ENCODE peak calls at places on chromosomes 13 and 19, in eight cellular contexts. Y is neural progenitor cell; G is NCI-H226; S is NCI-H187 treated with DMSO at 0.1 percent for 48 hours; X is kidney glomerular epithelial cell; D is stimulated activated CD4-positive, alpha-beta T cell treated with anti-CD3 and anti-CD28 coated beads, Interleukin-15, amount 100 ng/mL, for 1 hour; I is hepatic stellate cell; T is AG09319. J is an unnamed sample.

GRCh38 chr13:22926176-22927007 is 254.4 kb upstream of the SGCG start:
- DNase-seq in D (no peak), Y (peak), X (peak), T (peak), I (no peak), G (peak), S (no peak), J (peak)

GRCh38 chr19:49422407-49423277 is 599 bp downstream of the PTH2 start:
- DNase-seq in X (no peak), G (no peak), S (no peak), Y (peak), I (no peak), T (no peak), D (no peak), J (peak)

GRCh38 chr13:30985637-30986205 is 53.3 kb downstream of the TEX26 start:
- DNase-seq in G (peak), D (no peak), X (no peak), T (no peak), Y (no peak), I (no peak), S (no peak), J (no peak)

GRCh38 chr19:2365201-2365970 is 5.3 kb downstream of the TMPRSS9 start:
- DNase-seq in X (no peak), S (no peak), T (no peak), I (no peak), D (no peak), G (no peak), Y (no peak), J (no peak)

GRCh38 chr13:36981156-36981743 is 17.9 kb downstream of the ALG5 start:
- DNase-seq in Y (peak), T (peak), X (peak), D (no peak), I (no peak), S (no peak), G (no peak), J (no peak)

GRCh38 chr19:33416307-33417215 is 43.1 kb downstream of the CEBPG start:
- DNase-seq in S (no peak), I (peak), Y (peak), D (peak), G (peak), X (peak), T (no peak), J (peak)

GRCh38 chr19:6779204-6779603 is 6.7 kb downstream of the VAV1 start:
- DNase-seq in D (no peak), T (no peak), Y (no peak), G (peak), I (no peak), X (no peak), S (no peak), J (no peak)

GRCh38 chr19:18205180-18205915 is 1.5 kb upstream of the RAB3A start:
- DNase-seq in I (peak), D (peak), G (peak), S (no peak), Y (peak), X (no peak), T (peak), J (peak)

GRCh38 chr19:18589380-18590272 is 1.0 kb downstream of the REX1BD start:
- DNase-seq in D (peak), I (peak), Y (peak), S (no peak), X (peak), T (no peak), G (peak), J (peak)

GRCh38 chr13:27791146-27791900 is 960 bp upstream of the GSX1 start:
- DNase-seq in S (no peak), T (no peak), G (no peak), X (no peak), D (no peak), I (no peak), Y (no peak), J (no peak)

GRCh38 chr19:5826531-5827341 is 12.8 kb downstream of the FUT6 start:
- DNase-seq in Y (peak), X (peak), S (peak), I (peak), D (no peak), T (no peak), G (peak), J (peak)

GRCh38 chr13:74136089-74136658 is 2.0 kb upstream of the KLF12 start:
- DNase-seq in Y (no peak), S (no peak), X (peak), I (peak), G (peak), T (no peak), D (peak), J (no peak)

GRCh38 chr13:34863360-34864135 is 78.5 kb upstream of the NBEA start:
- DNase-seq in S (no peak), I (no peak), G (peak), D (no peak), Y (no peak), X (peak), T (peak), J (no peak)

GRCh38 chr13:20566424-20566916 is 487 bp upstream of the IFT88 start:
- DNase-seq in Y (no peak), T (no peak), X (peak), I (no peak), D (no peak), S (no peak), G (no peak), J (no peak)

GRCh38 chr13:36072536-36072935 is 58.6 kb downstream of the DCLK1 start:
- DNase-seq in D (no peak), S (no peak), T (no peak), X (no peak), G (no peak), I (no peak), Y (no peak), J (no peak)

J was measured in endodermal cell.